ENCODE peak calls at places on chromosomes 5 and 9, in seven cellular contexts. U is frontal cortex, T is NCI-H2081, H is GM04504, Y is T-helper 1 cell, R is HuH-7, Q is SW480. E is an unnamed sample.

GRCh38 chr5:110736763-110737162 is 2.0 kb upstream of the SLC25A46 start:
- DNase-seq in H (no peak), Q (no peak), R (no peak), U (no peak), T (no peak), Y (no peak), E (no peak)

GRCh38 chr5:180315762-180316212 is 23.9 kb upstream of the MAPK9 start:
- DNase-seq in U (peak), T (no peak), H (no peak), Q (peak), Y (peak), R (peak), E (no peak)

GRCh38 chr5:73792687-73793320 is 166.8 kb downstream of the ARHGEF28 start:
- DNase-seq in U (peak), T (peak), R (no peak), Y (peak), Q (peak), H (peak), E (peak)

GRCh38 chr5:81778642-81779041 is 27.7 kb upstream of the SSBP2 start:
- DNase-seq in H (no peak), R (no peak), Y (no peak), U (no peak), T (no peak), Q (no peak), E (no peak)

GRCh38 chr9:110126986-110127864 is 80.7 kb downstream of the C9orf152 start:
- DNase-seq in R (peak), H (no peak), T (no peak), U (no peak), Q (no peak), Y (no peak), E (no peak)

GRCh38 chr9:126587187-126588185 is 26.2 kb upstream of the LMX1B start:
- DNase-seq in Y (no peak), T (no peak), H (no peak), U (peak), Q (no peak), R (no peak), E (no peak)

GRCh38 chr5:9015250-9015936 is 530.5 kb downstream of the SEMA5A start:
- DNase-seq in Q (no peak), T (no peak), U (no peak), H (no peak), Y (no peak), R (no peak), E (no peak)

GRCh38 chr9:114039484-114039883 is 38.6 kb downstream of the AMBP start:
- DNase-seq in R (no peak), Q (no peak), T (no peak), U (no peak), H (no peak), Y (no peak), E (no peak)

GRCh38 chr5:127026166-127026565 is 4.2 kb downstream of the MARCHF3 start:
- DNase-seq in T (no peak), H (no peak), Q (no peak), U (no peak), R (no peak), Y (no peak), E (no peak)

GRCh38 chr5:175805256-175806011 is 65.9 kb upstream of the CPLX2 start:
- DNase-seq in T (no peak), H (no peak), U (no peak), R (no peak), Y (no peak), Q (no peak), E (no peak)

GRCh38 chr5:123450641-123451421 is 27.6 kb upstream of the CEP120 start:
- DNase-seq in H (no peak), Q (no peak), T (peak), R (no peak), Y (no peak), U (no peak), E (peak)

GRCh38 chr5:26761040-26761439 is 277.3 kb downstream of the CDH9 start:
- DNase-seq in H (no peak), R (no peak), T (peak), U (no peak), Y (no peak), Q (no peak), E (peak)

GRCh38 chr9:98791147-98792095 is 4.9 kb downstream of the ANKS6 start:
- DNase-seq in R (peak), Y (peak), H (peak), T (no peak), U (peak), Q (peak), E (no peak)

GRCh38 chr5:57745676-57746075 is 263.1 kb upstream of the ACTBL2 start:
- DNase-seq in Q (no peak), U (no peak), H (no peak), T (no peak), Y (no peak), R (no peak), E (no peak)

GRCh38 chr5:142551242-142552067 is 134.4 kb downstream of the FGF1 start:
- DNase-seq in U (peak), R (no peak), H (no peak), Q (peak), Y (no peak), T (peak), E (peak)

GRCh38 chr9:111752455-111752854 is 42.3 kb downstream of the SHOC1 start:
- DNase-seq in U (no peak), Q (no peak), R (no peak), H (no peak), Y (no peak), T (no peak), E (no peak)

GRCh38 chr5:6461006-6461405 is 12.3 kb downstream of the UBE2QL1 start:
- DNase-seq in H (no peak), U (no peak), R (no peak), T (no peak), Q (no peak), Y (no peak), E (no peak)

GRCh38 chr5:104344809-104345512 is 782.4 kb upstream of the NUDT12 start:
- DNase-seq in H (peak), R (no peak), Q (no peak), U (no peak), Y (no peak), T (no peak), E (no peak)

GRCh38 chr9:96674914-96675538 is 19.9 kb upstream of the PRXL2C start:
- DNase-seq in Q (no peak), R (no peak), T (no peak), U (no peak), H (no peak), Y (no peak), E (no peak)

GRCh38 chr9:129122133-129122532 is 10.9 kb downstream of the PTPA start:
- DNase-seq in H (no peak), R (no peak), U (no peak), Q (no peak), Y (no peak), T (no peak), E (no peak)

GRCh38 chr9:120653762-120654161 is 60.5 kb downstream of the MEGF9 start:
- DNase-seq in U (no peak), R (no peak), Y (no peak), Q (no peak), T (no peak), H (no peak), E (no peak)

GRCh38 chr9:129889936-129890717 is 54.9 kb downstream of the USP20 start:
- DNase-seq in U (no peak), H (no peak), Q (no peak), T (no peak), Y (peak), R (no peak), E (no peak)

GRCh38 chr5:134550271-134551214 is 25.1 kb downstream of the JADE2 start:
- DNase-seq in Q (peak), T (no peak), R (peak), U (no peak), H (no peak), Y (no peak), E (no peak)

E was measured in NCI-H2107.